ENCODE peak calls at places on chromosomes 2 and 18, in five cellular contexts. V, P, M, L and Z are unnamed samples.

GRCh38 chr2:223588251-223588650 is 13.9 kb downstream of the SCG2 start:
- DNase-seq in V (no peak), P (no peak), M (no peak), L (no peak), Z (no peak)

GRCh38 chr2:26605195-26605968 is 35.8 kb downstream of the CIB4 start:
- DNase-seq in V (peak; percentile 69), P (peak; percentile 64), M (no peak), L (peak; percentile 72), Z (peak; percentile 72)

GRCh38 chr18:56173542-56174220 is 464.7 kb downstream of the TXNL1 start:
- DNase-seq in V (no peak), P (no peak), M (no peak), L (no peak), Z (no peak)

GRCh38 chr2:47034973-47035609 is 119.5 kb upstream of the MCFD2 start:
- DNase-seq in V (no peak), P (no peak), M (no peak), L (peak; percentile 79), Z (no peak)

GRCh38 chr2:218405365-218406208 is 5.9 kb downstream of the CTDSP1 start:
- DNase-seq in V (no peak), P (no peak), M (no peak), L (no peak), Z (no peak)

GRCh38 chr2:144211826-144212225 is 308.1 kb downstream of the ZEB2 start:
- DNase-seq in V (no peak), P (peak; percentile 25), M (no peak), L (no peak), Z (no peak)

GRCh38 chr2:183390109-183390508 is 265.9 kb downstream of the NUP35 start:
- DNase-seq in V (no peak), P (no peak), M (no peak), L (no peak), Z (no peak)

GRCh38 chr2:90645-91312 is 44.5 kb upstream of the FAM110C start:
- DNase-seq in V (no peak), P (no peak), M (no peak), L (no peak), Z (no peak)

GRCh38 chr2:237707859-237708398 is 80.5 kb downstream of the LRRFIP1 start:
- DNase-seq in V (no peak), P (peak; percentile 17), M (no peak), L (no peak), Z (no peak)

GRCh38 chr2:225739328-225739727 is 339.8 kb downstream of the NYAP2 start:
- DNase-seq in V (no peak), P (no peak), M (no peak), L (no peak), Z (no peak)